ENCODE peak calls at places on chromosomes 3 and 15, in ten cellular contexts. One of them, this sample, is unnamed.

GRCh38 chr15:98586066-98586465 is 62.3 kb upstream of the IGF1R start:
- DNase-seq in IMR-90: no peak
- DNase-seq in prostate gland: no peak
- DNase-seq in kidney: no peak
- DNase-seq in psoas muscle: no peak
- DNase-seq in lung: no peak
- DNase-seq in RWPE2: no peak
- DNase-seq in tibial artery: no peak
- DNase-seq in ovary: no peak
- DNase-seq in AG04450: no peak
- DNase-seq in this sample: no peak

GRCh38 chr15:68210821-68211655 is 5.9 kb upstream of the CALML4 start:
- DNase-seq in AG04450: no peak
- DNase-seq in tibial artery: peak; percentile 76
- DNase-seq in RWPE2: peak; percentile 79
- DNase-seq in lung: peak; percentile 47
- DNase-seq in psoas muscle: peak; percentile 81
- DNase-seq in IMR-90: peak; percentile 42
- DNase-seq in prostate gland: no peak
- DNase-seq in ovary: peak; percentile 80
- DNase-seq in kidney: no peak
- DNase-seq in this sample: peak; percentile 75

GRCh38 chr3:180930526-180930925 is 18.1 kb downstream of the FXR1 start:
- DNase-seq in psoas muscle: no peak
- DNase-seq in IMR-90: no peak
- DNase-seq in AG04450: no peak
- DNase-seq in RWPE2: no peak
- DNase-seq in lung: no peak
- DNase-seq in ovary: no peak
- DNase-seq in kidney: no peak
- DNase-seq in prostate gland: no peak
- DNase-seq in tibial artery: no peak
- DNase-seq in this sample: no peak

GRCh38 chr15:91625506-91625905 is 228.0 kb upstream of the SLCO3A1 start:
- DNase-seq in prostate gland: no peak
- DNase-seq in lung: no peak
- DNase-seq in kidney: no peak
- DNase-seq in psoas muscle: no peak
- DNase-seq in IMR-90: no peak
- DNase-seq in ovary: no peak
- DNase-seq in AG04450: no peak
- DNase-seq in RWPE2: no peak
- DNase-seq in tibial artery: no peak
- DNase-seq in this sample: no peak

GRCh38 chr15:32105258-32106248 is 75.2 kb downstream of the CHRNA7 start:
- DNase-seq in lung: no peak
- DNase-seq in psoas muscle: peak; percentile 68
- DNase-seq in AG04450: no peak
- DNase-seq in IMR-90: no peak
- DNase-seq in ovary: no peak
- DNase-seq in prostate gland: no peak
- DNase-seq in RWPE2: no peak
- DNase-seq in kidney: no peak
- DNase-seq in tibial artery: no peak
- DNase-seq in this sample: no peak

GRCh38 chr3:129656659-129657247 is 50.3 kb upstream of the PLXND1 start:
- DNase-seq in kidney: no peak
- DNase-seq in prostate gland: no peak
- DNase-seq in AG04450: no peak
- DNase-seq in ovary: no peak
- DNase-seq in lung: no peak
- DNase-seq in tibial artery: no peak
- DNase-seq in RWPE2: no peak
- DNase-seq in psoas muscle: no peak
- DNase-seq in IMR-90: no peak
- DNase-seq in this sample: no peak

GRCh38 chr3:187368251-187368733 is at the start of gene RTP4:
- DNase-seq in AG04450: no peak
- DNase-seq in tibial artery: no peak
- DNase-seq in prostate gland: peak; percentile 47
- DNase-seq in RWPE2: no peak
- DNase-seq in lung: no peak
- DNase-seq in IMR-90: peak; percentile 10
- DNase-seq in psoas muscle: no peak
- DNase-seq in ovary: peak; percentile 24
- DNase-seq in kidney: no peak
- DNase-seq in this sample: peak; percentile 26

GRCh38 chr3:100089802-100090668 is 24.3 kb downstream of the FILIP1L start:
- DNase-seq in lung: no peak
- DNase-seq in RWPE2: no peak
- DNase-seq in ovary: no peak
- DNase-seq in IMR-90: peak; percentile 69
- DNase-seq in tibial artery: no peak
- DNase-seq in AG04450: peak; percentile 27
- DNase-seq in prostate gland: no peak
- DNase-seq in kidney: no peak
- DNase-seq in psoas muscle: peak; percentile 64
- DNase-seq in this sample: peak; percentile 46

GRCh38 chr3:9406856-9407626 is 9.6 kb downstream of the SETD5 start:
- DNase-seq in AG04450: no peak
- DNase-seq in kidney: no peak
- DNase-seq in RWPE2: no peak
- DNase-seq in lung: no peak
- DNase-seq in psoas muscle: no peak
- DNase-seq in IMR-90: no peak
- DNase-seq in tibial artery: no peak
- DNase-seq in ovary: no peak
- DNase-seq in prostate gland: no peak
- DNase-seq in this sample: no peak

GRCh38 chr3:76482510-76482909 is 557.4 kb upstream of the ROBO2 start:
- DNase-seq in RWPE2: no peak
- DNase-seq in prostate gland: no peak
- DNase-seq in tibial artery: no peak
- DNase-seq in lung: no peak
- DNase-seq in ovary: no peak
- DNase-seq in kidney: no peak
- DNase-seq in psoas muscle: no peak
- DNase-seq in IMR-90: no peak
- DNase-seq in AG04450: no peak
- DNase-seq in this sample: no peak

DNA sequence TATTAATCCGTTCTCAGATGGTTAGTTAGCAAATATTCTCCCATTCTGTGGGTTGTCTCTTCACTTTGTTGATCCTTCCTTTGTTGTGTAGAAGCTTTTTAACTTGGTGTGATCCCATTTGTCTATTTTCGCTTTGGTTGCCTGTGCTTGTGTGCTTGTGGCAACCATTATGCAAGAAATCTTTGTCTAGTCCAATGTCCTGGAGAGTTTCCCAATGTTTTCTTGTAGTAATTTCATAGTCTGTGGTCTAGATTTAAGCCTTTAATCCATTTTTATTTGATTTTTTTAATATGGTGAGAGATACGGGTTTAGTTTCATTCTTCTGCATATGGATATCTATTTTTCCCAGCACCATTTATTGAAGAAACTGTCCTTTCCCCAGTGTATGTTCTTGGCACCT is 59.8 kb downstream of the RASA2 start:
- DNase-seq in tibial artery: no peak
- DNase-seq in kidney: no peak
- DNase-seq in prostate gland: no peak
- DNase-seq in IMR-90: no peak
- DNase-seq in RWPE2: no peak
- DNase-seq in ovary: no peak
- DNase-seq in psoas muscle: no peak
- DNase-seq in lung: no peak
- DNase-seq in AG04450: no peak
- DNase-seq in this sample: no peak
- H3K9me3 ChIP-seq in tibial artery: no peaks in the 10 kb centered on the region
- H3K9me3 ChIP-seq in kidney: no peaks in the 10 kb centered on the region
- H3K9me3 ChIP-seq in prostate gland: no peaks in the 10 kb centered on the region
- H3K9me3 ChIP-seq in IMR-90: peaks cover 4% of the 10 kb centered on the region
- H3K9me3 ChIP-seq in RWPE2: peaks cover 18% of the 10 kb centered on the region
- H3K9me3 ChIP-seq in ovary: no peaks in the 10 kb centered on the region
- H3K9me3 ChIP-seq in psoas muscle: peaks cover 8% of the 10 kb centered on the region
- H3K9me3 ChIP-seq in lung: no peaks in the 10 kb centered on the region
- H3K9me3 ChIP-seq in AG04450: peaks cover 5% of the 10 kb centered on the region
- H3K9me3 ChIP-seq in this sample: peaks cover 14% of the 10 kb centered on the region

DNA sequence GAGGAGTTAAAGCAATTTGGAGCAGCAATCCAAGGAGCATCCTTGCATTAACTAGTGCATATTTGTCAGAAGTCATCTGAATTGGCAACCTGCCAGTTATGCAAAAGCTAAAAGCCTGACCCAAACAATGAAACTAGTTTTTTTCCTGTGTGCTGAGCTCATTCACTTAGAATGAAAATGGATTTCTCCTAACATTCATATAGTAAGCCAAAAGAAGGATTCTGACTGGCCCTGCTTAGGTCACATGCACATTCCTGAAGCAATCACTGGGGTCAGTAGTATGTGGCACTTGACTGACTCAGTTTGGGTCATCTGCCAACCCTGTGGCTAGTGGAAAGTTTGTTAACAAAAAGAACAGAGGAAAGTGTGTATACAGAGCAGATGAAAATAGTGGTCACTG is 30.5 kb downstream of the OXSM start:
- DNase-seq in IMR-90: peak; percentile 99
- DNase-seq in psoas muscle: no peak
- DNase-seq in kidney: no peak
- DNase-seq in tibial artery: no peak
- DNase-seq in AG04450: peak; percentile 96
- DNase-seq in prostate gland: no peak
- DNase-seq in ovary: no peak
- DNase-seq in RWPE2: no peak
- DNase-seq in lung: no peak
- DNase-seq in this sample: peak; percentile 55
- H3K27ac ChIP-seq in IMR-90: no peak overlapping the region
- H3K27ac ChIP-seq in psoas muscle: no peak overlapping the region
- H3K27ac ChIP-seq in kidney: no peak overlapping the region
- H3K27ac ChIP-seq in tibial artery: no peak overlapping the region
- H3K27ac ChIP-seq in AG04450: peak overlapping the region; percentile 85
- H3K27ac ChIP-seq in prostate gland: no peak overlapping the region
- H3K27ac ChIP-seq in ovary: no peak overlapping the region
- H3K27ac ChIP-seq in RWPE2: no peak overlapping the region
- H3K27ac ChIP-seq in lung: no peak overlapping the region
- H3K27ac ChIP-seq in this sample: no peak overlapping the region

GRCh38 chr15:25094066-25094465 is 139.3 kb downstream of the SNRPN start:
- DNase-seq in psoas muscle: no peak
- DNase-seq in prostate gland: no peak
- DNase-seq in RWPE2: no peak
- DNase-seq in IMR-90: no peak
- DNase-seq in lung: peak; percentile 11
- DNase-seq in ovary: no peak
- DNase-seq in kidney: no peak
- DNase-seq in tibial artery: no peak
- DNase-seq in AG04450: no peak
- DNase-seq in this sample: no peak

GRCh38 chr15:25093455-25094029 is 138.8 kb downstream of the SNRPN start:
- DNase-seq in psoas muscle: no peak
- DNase-seq in kidney: no peak
- DNase-seq in ovary: no peak
- DNase-seq in lung: no peak
- DNase-seq in tibial artery: no peak
- DNase-seq in AG04450: no peak
- DNase-seq in RWPE2: no peak
- DNase-seq in prostate gland: no peak
- DNase-seq in IMR-90: no peak
- DNase-seq in this sample: no peak

GRCh38 chr15:25092661-25093060 is 137.9 kb downstream of the SNRPN start:
- DNase-seq in ovary: no peak
- DNase-seq in IMR-90: peak; percentile 4
- DNase-seq in tibial artery: no peak
- DNase-seq in AG04450: no peak
- DNase-seq in kidney: no peak
- DNase-seq in prostate gland: no peak
- DNase-seq in psoas muscle: no peak
- DNase-seq in RWPE2: no peak
- DNase-seq in lung: no peak
- DNase-seq in this sample: no peak

GRCh38 chr15:25094519-25094918 is 139.7 kb downstream of the SNRPN start:
- DNase-seq in kidney: no peak
- DNase-seq in lung: no peak
- DNase-seq in IMR-90: no peak
- DNase-seq in ovary: no peak
- DNase-seq in prostate gland: no peak
- DNase-seq in AG04450: no peak
- DNase-seq in tibial artery: no peak
- DNase-seq in RWPE2: no peak
- DNase-seq in psoas muscle: no peak
- DNase-seq in this sample: no peak

GRCh38 chr15:25095179-25095578 is 140.4 kb downstream of the SNRPN start:
- DNase-seq in prostate gland: no peak
- DNase-seq in psoas muscle: no peak
- DNase-seq in ovary: no peak
- DNase-seq in tibial artery: no peak
- DNase-seq in RWPE2: no peak
- DNase-seq in AG04450: no peak
- DNase-seq in kidney: no peak
- DNase-seq in lung: no peak
- DNase-seq in IMR-90: no peak
- DNase-seq in this sample: no peak
- H3K9me3 ChIP-seq in prostate gland: no peaks in the 10 kb centered on the region
- H3K9me3 ChIP-seq in psoas muscle: peaks cover 62% of the 10 kb centered on the region
- H3K9me3 ChIP-seq in ovary: peaks cover 78% of the 10 kb centered on the region
- H3K9me3 ChIP-seq in tibial artery: no peaks in the 10 kb centered on the region
- H3K9me3 ChIP-seq in RWPE2: peaks cover 3% of the 10 kb centered on the region
- H3K9me3 ChIP-seq in AG04450: peaks cover 32% of the 10 kb centered on the region
- H3K9me3 ChIP-seq in kidney: peaks cover 6% of the 10 kb centered on the region
- H3K9me3 ChIP-seq in lung: peaks cover 7% of the 10 kb centered on the region
- H3K9me3 ChIP-seq in IMR-90: peaks cover 24% of the 10 kb centered on the region
- H3K9me3 ChIP-seq in this sample: peaks cover 19% of the 10 kb centered on the region

GRCh38 chr15:58934114-58934447 is 602 bp upstream of the SLTM start:
- DNase-seq in AG04450: no peak
- DNase-seq in kidney: no peak
- DNase-seq in ovary: no peak
- DNase-seq in tibial artery: no peak
- DNase-seq in psoas muscle: no peak
- DNase-seq in lung: no peak
- DNase-seq in RWPE2: no peak
- DNase-seq in prostate gland: no peak
- DNase-seq in IMR-90: no peak
- DNase-seq in this sample: no peak

GRCh38 chr15:58934521-58934920 is 1.0 kb upstream of the SLTM start:
- DNase-seq in tibial artery: no peak
- DNase-seq in psoas muscle: no peak
- DNase-seq in IMR-90: no peak
- DNase-seq in AG04450: no peak
- DNase-seq in lung: no peak
- DNase-seq in prostate gland: no peak
- DNase-seq in ovary: no peak
- DNase-seq in kidney: no peak
- DNase-seq in RWPE2: no peak
- DNase-seq in this sample: no peak

GRCh38 chr15:58931985-58932384 is 1.5 kb downstream of the SLTM start:
- DNase-seq in IMR-90: peak; percentile 63
- DNase-seq in tibial artery: no peak
- DNase-seq in ovary: no peak
- DNase-seq in AG04450: no peak
- DNase-seq in psoas muscle: no peak
- DNase-seq in RWPE2: no peak
- DNase-seq in prostate gland: peak; percentile 59
- DNase-seq in kidney: no peak
- DNase-seq in lung: peak; percentile 54
- DNase-seq in this sample: no peak

GRCh38 chr15:58933311-58934113 is at the start of gene SLTM:
- DNase-seq in tibial artery: peak; percentile 97
- DNase-seq in prostate gland: peak; percentile 91
- DNase-seq in lung: peak; percentile 91
- DNase-seq in AG04450: peak; percentile 85
- DNase-seq in RWPE2: peak; percentile 98
- DNase-seq in ovary: peak; percentile 93
- DNase-seq in kidney: peak; percentile 98
- DNase-seq in IMR-90: peak; percentile 95
- DNase-seq in psoas muscle: peak; percentile 97
- DNase-seq in this sample: peak; percentile 93

GRCh38 chr15:58932791-58933310 is 628 bp downstream of the SLTM start:
- DNase-seq in RWPE2: no peak
- DNase-seq in lung: no peak
- DNase-seq in tibial artery: no peak
- DNase-seq in AG04450: no peak
- DNase-seq in psoas muscle: no peak
- DNase-seq in kidney: no peak
- DNase-seq in IMR-90: no peak
- DNase-seq in ovary: no peak
- DNase-seq in prostate gland: peak; percentile 19
- DNase-seq in this sample: peak; percentile 52
- H3K27ac ChIP-seq in RWPE2: peak overlapping the region; percentile 90
- H3K27ac ChIP-seq in lung: peak overlapping the region; percentile 99
- H3K27ac ChIP-seq in tibial artery: peak overlapping the region; percentile 95
- H3K27ac ChIP-seq in AG04450: peak overlapping the region; percentile 97
- H3K27ac ChIP-seq in psoas muscle: peak overlapping the region; percentile 99
- H3K27ac ChIP-seq in kidney: peak overlapping the region; percentile 99
- H3K27ac ChIP-seq in IMR-90: peak overlapping the region; percentile 97
- H3K27ac ChIP-seq in ovary: peak overlapping the region; percentile 95
- H3K27ac ChIP-seq in prostate gland: peak overlapping the region; percentile 99
- H3K27ac ChIP-seq in this sample: peak overlapping the region; percentile 99

This sample was measured in adrenal gland.